ENCODE peak calls at places on chromosomes 16 and 17, in seven cellular contexts. K, R, I, U, Q, X and H are unnamed samples. For H3K9me3, the result is how much of the 10 kb centered on the place peaks cover.

GRCh38 chr16:50618238-50618918 is 62.7 kb downstream of the SNX20 start:
- DNase-seq in K (no peak), R (no peak), I (no peak), U (no peak), Q (no peak), X (no peak), H (no peak)

GRCh38 chr16:71746442-71747046 is 22.0 kb upstream of the PHLPP2 start:
- DNase-seq in K (peak), R (peak), I (peak), U (peak), Q (no peak), X (peak), H (peak)

GRCh38 chr17:29149431-29150064 is 30.6 kb downstream of the MYO18A start:
- DNase-seq in K (no peak), R (peak), I (no peak), U (no peak), Q (peak), X (peak), H (peak)

GRCh38 chr16:12184419-12184831 is 207.9 kb downstream of the SNX29 start:
- DNase-seq in K (no peak), R (no peak), I (no peak), U (peak), Q (no peak), X (no peak), H (no peak)

GRCh38 chr17:10633738-10634379 is 23.2 kb downstream of the MYH3 start:
- DNase-seq in K (no peak), R (no peak), I (no peak), U (no peak), Q (no peak), X (no peak), H (no peak)

GRCh38 chr16:86480444-86480843 is 29.9 kb upstream of the FOXF1 start:
- DNase-seq in K (no peak), R (no peak), I (no peak), U (no peak), Q (no peak), X (no peak), H (no peak)

GRCh38 chr16:89116341-89117238 is 22.9 kb downstream of the ACSF3 start:
- DNase-seq in K (no peak), R (no peak), I (no peak), U (no peak), Q (peak), X (no peak), H (no peak)

GRCh38 chr17:31308372-31308905 is 5.4 kb downstream of the EVI2B start:
- DNase-seq in K (no peak), R (no peak), I (no peak), U (no peak), Q (no peak), X (no peak), H (no peak)

GRCh38 chr16:49720225-49720624 is 135.7 kb downstream of the ZNF423 start:
- DNase-seq in K (no peak), R (no peak), I (no peak), U (no peak), Q (no peak), X (no peak), H (no peak)

GRCh38 chr16:77297996-77298637 is 98.9 kb downstream of the SYCE1L start:
- DNase-seq in K (no peak), R (no peak), I (peak), U (no peak), Q (no peak), X (no peak), H (no peak)

GRCh38 chr17:15381707-15382106 is 40.3 kb upstream of the TEKT3 start:
- DNase-seq in K (no peak), R (no peak), I (no peak), U (no peak), Q (no peak), X (peak), H (no peak)

GRCh38 chr17:35790826-35791225 is 4.6 kb downstream of the MMP28 start:
- DNase-seq in K (no peak), R (no peak), I (no peak), U (no peak), Q (no peak), X (no peak), H (no peak)

GRCh38 chr16:69093974-69094373 is 11.5 kb upstream of the HAS3 start:
- DNase-seq in K (no peak), R (no peak), I (no peak), U (no peak), Q (no peak), X (no peak), H (no peak)

GRCh38 chr17:62085511-62086408 is 20.7 kb upstream of the MED13 start:
- DNase-seq in K (no peak), R (peak), I (no peak), U (no peak), Q (no peak), X (peak), H (no peak)

GRCh38 chr17:10210151-10210574 is 11.8 kb upstream of the GAS7 start:
- DNase-seq in K (no peak), R (peak), I (no peak), U (no peak), Q (peak), X (peak), H (peak)

GRCh38 chr17:46038937-46039336 is 39.9 kb downstream of the STH start:
- DNase-seq in K (no peak), R (no peak), I (no peak), U (no peak), Q (no peak), X (no peak), H (no peak)

GRCh38 chr16:921321-921905 is 49.4 kb downstream of the LMF1 start:
- DNase-seq in K (no peak), R (no peak), I (no peak), U (peak), Q (peak), X (no peak), H (no peak)

GRCh38 chr16:61435356-61435755 is 600.9 kb downstream of the CDH8 start:
- DNase-seq in K (no peak), R (no peak), I (no peak), U (no peak), Q (no peak), X (no peak), H (no peak)

GRCh38 chr16:3793161-3793576 is 75.8 kb upstream of the TRAP1 start:
- DNase-seq in K (no peak), R (no peak), I (peak), U (no peak), Q (no peak), X (no peak), H (no peak)

GRCh38 chr16:72124148-72124547 is 30.5 kb downstream of the DHX38 start:
- DNase-seq in K (no peak), R (no peak), I (no peak), U (no peak), Q (no peak), X (no peak), H (no peak)

GRCh38 chr17:78601577-78602190 is 24.5 kb upstream of the DNAH17 start:
- DNase-seq in K (no peak), R (no peak), I (no peak), U (no peak), Q (peak), X (no peak), H (no peak)

GRCh38 chr17:39533891-39534290 is 72.6 kb downstream of the CDK12 start:
- DNase-seq in K (no peak), R (peak), I (no peak), U (no peak), Q (no peak), X (peak), H (no peak)

GRCh38 chr17:27671591-27671910 is 40.6 kb downstream of the LGALS9 start:
- DNase-seq in K (no peak), R (no peak), I (no peak), U (no peak), Q (no peak), X (no peak), H (no peak)

GRCh38 chr16:24062270-24062817 is 193.8 kb upstream of the CACNG3 start:
- DNase-seq in K (no peak), R (no peak), I (no peak), U (no peak), Q (no peak), X (no peak), H (no peak)

GRCh38 chr16:8583199-8583598 is 7.1 kb downstream of the TMEM114 start:
- DNase-seq in K (no peak), R (no peak), I (no peak), U (no peak), Q (no peak), X (peak), H (no peak)

GRCh38 chr17:17425005-17425404 is 51.8 kb upstream of the MED9 start:
- DNase-seq in K (no peak), R (no peak), I (no peak), U (no peak), Q (no peak), X (no peak), H (no peak)

GRCh38 chr17:27296427-27296979 is 2.6 kb downstream of the WSB1 start:
- DNase-seq in K (no peak), R (peak), I (peak), U (no peak), Q (no peak), X (peak), H (no peak)

GRCh38 chr17:16281351-16281750 is 64.3 kb downstream of the PIGL start:
- DNase-seq in K (no peak), R (peak), I (no peak), U (no peak), Q (no peak), X (peak), H (no peak)

GRCh38 chr16:69217433-69217832 is 30.5 kb downstream of the SNTB2 start:
- DNase-seq in K (no peak), R (peak), I (peak), U (no peak), Q (no peak), X (peak), H (no peak)

GRCh38 chr16:84088695-84089395 is 27.9 kb downstream of the MBTPS1 start:
- DNase-seq in K (no peak), R (no peak), I (no peak), U (no peak), Q (no peak), X (no peak), H (peak)

GRCh38 chr17:27315796-27316465 is 22.0 kb downstream of the WSB1 start:
- DNase-seq in K (no peak), R (no peak), I (no peak), U (no peak), Q (no peak), X (no peak), H (no peak)

GRCh38 chr17:28626818-28627217 is 12.8 kb upstream of the RSKR start:
- DNase-seq in K (no peak), R (no peak), I (no peak), U (no peak), Q (no peak), X (no peak), H (no peak)

GRCh38 chr16:64375386-64375980 is 746.4 kb downstream of the CDH11 start:
- DNase-seq in K (no peak), R (no peak), I (no peak), U (no peak), Q (no peak), X (peak), H (no peak)

GRCh38 chr16:49795513-49795912 is 60.4 kb downstream of the ZNF423 start:
- DNase-seq in K (no peak), R (no peak), I (no peak), U (peak), Q (no peak), X (no peak), H (no peak)

GRCh38 chr17:8019161-8019560 is 16.7 kb downstream of the GUCY2D start:
- DNase-seq in K (no peak), R (no peak), I (no peak), U (peak), Q (peak), X (no peak), H (no peak)

GRCh38 chr16:29974291-29975133 is 844 bp downstream of the TAOK2 start:
- DNase-seq in K (no peak), R (peak), I (peak), U (peak), Q (no peak), X (peak), H (no peak)

GRCh38 chr17:49438439-49438861 is 23.8 kb upstream of the PHB1 start:
- DNase-seq in K (no peak), R (no peak), I (no peak), U (peak), Q (no peak), X (no peak), H (no peak)

GRCh38 chr17:49436174-49436573 is 21.5 kb upstream of the PHB1 start:
- DNase-seq in K (no peak), R (no peak), I (no peak), U (no peak), Q (no peak), X (no peak), H (no peak)

GRCh38 chr17:49438885-49439284 is 24.2 kb upstream of the PHB1 start:
- DNase-seq in K (no peak), R (no peak), I (no peak), U (peak), Q (no peak), X (no peak), H (no peak)

GRCh38 chr17:49439305-49439672 is 24.6 kb upstream of the PHB1 start:
- DNase-seq in K (no peak), R (no peak), I (no peak), U (no peak), Q (no peak), X (no peak), H (no peak)

DNA sequence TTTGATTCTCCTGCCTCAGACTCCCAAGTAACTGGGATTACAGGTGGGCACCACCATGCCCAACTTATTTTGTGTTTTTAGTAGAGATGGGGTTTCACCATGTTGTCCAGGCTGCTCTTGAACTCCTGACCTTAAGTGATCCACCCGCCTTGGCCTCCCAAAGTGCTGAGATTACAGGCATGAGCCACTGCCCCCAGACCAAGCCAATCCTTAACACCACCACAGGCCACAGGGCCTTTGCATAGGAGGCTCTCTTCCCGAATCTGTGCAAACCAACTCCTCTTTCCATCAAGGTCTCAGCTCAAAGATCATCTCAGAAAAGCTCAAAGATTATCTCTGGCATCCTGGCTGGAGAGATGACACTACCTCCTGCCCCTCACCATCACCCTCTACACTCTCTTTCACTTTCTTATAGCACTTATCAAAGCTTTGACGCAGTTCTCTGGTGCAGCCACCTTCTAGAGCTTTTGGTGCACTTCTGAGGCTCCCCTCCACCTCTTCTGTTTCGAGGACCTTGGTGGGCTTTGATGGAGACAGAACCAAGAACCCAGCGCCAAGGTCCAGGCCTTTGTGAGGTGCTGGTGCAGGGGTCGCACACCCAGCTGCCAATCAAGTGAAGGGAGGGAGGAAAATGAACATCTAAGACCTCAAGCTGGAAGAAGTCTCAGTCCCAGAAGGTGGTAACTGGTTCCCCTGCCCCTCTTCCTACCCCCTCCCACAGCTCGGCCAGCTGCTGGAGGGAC is 23.2 kb upstream of the PHB1 start:
- DNase-seq in K (no peak), R (no peak), I (no peak), U (no peak), Q (no peak), X (no peak), H (no peak)
- H3K4me3 ChIP-seq in K (no peak), R (no peak), I (no peak), U (peak), Q (no peak), X (no peak), H (no peak)

DNA sequence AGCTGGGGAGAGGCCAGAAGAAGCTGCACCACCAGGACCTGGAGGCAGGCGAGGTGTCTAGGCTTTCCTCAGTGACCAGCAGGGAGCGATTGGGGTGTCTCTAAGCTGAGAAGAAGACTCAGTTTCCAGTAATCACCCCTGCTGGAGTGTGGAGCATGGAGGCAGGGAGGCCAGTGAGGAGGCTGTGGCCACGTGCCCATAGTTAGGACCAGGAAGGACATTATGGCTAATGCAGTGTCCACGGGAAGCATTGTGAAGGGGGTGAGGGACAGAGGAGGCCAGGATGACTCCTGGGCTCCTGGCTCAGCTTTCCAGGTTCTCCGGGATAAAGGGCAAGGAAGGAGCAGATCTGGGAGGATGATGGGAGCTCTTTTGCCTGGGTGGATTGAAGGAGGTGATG is 5.7 kb downstream of the KRT13 start:
- DNase-seq in K (no peak), R (no peak), I (no peak), U (no peak), Q (no peak), X (no peak), H (no peak)
- H3K9ac ChIP-seq in K (no peak), R (no peak), I (no peak), U (no peak), Q (no peak), X (no peak), H (no peak)

DNA sequence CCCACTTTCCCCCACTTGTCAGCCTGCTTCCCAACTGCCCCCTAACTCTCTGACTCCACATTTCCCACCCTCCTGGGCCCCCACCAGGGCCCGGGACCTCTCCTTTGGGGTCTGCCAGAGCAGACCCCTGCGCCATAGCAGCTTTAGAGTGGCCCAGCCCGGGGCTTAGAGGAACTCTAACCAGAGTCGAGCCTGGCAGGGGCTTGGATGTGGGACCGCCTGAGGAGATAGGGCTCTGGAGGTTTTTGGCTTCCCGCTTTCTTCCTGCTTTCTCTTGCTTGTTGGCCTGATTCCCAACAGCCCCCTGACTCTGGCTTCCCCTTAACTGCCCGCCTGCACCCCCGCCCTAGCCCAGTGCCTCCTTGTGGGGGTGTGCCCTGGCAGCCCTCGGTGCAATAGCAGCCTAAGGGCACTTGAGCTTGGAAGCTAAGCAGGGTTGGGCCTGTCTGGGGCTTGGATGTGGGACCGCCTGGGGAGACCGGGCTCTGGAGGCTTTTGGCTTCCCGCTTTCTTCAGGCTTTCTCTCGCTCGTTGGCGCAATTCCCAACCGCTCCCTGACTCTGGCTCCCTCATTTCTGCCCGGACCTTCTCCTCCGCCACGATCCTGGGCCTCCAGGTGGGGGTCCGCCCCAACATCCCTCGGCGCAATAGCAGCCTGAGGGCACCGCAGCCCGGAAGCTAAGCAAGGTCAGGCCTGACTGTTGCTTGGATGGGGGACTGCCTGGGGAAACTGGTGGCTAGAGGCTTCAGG is 2292.0 kb downstream of the TP53TG3F start:
- DNase-seq in K (no peak), R (no peak), I (no peak), U (no peak), Q (peak), X (no peak), H (no peak)
- H3K9me3 ChIP-seq in K (under half), R (under half), I (under half), U (under half), Q (under half), X (half or more), H (under half)

DNA sequence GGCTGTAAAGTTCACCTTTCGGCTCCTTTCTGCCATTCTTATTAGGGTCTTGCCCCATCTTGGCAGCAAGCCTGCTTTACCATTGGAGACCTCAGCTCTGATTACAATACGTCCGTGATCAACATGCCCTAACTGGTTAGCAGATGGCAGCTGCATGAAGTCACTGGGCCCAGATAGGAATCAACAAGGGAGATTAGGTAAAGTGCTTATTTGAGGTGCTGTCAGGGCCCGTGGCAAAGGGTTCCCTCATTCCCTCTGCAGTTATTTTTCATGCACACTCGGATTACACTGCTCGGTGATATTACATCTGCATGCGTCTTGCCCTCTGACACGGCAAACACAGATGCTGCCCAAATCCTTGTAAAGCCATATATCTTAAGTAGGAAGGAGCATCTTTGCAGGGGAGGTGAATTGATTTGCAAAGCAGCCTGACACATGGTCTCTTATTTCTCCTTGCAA is 649.0 kb downstream of the WWOX start:
- DNase-seq in K (no peak), R (no peak), I (no peak), U (no peak), Q (no peak), X (no peak), H (no peak)
- H3K4me3 ChIP-seq in K (no peak), R (no peak), I (no peak), U (no peak), Q (no peak), X (no peak), H (no peak)

GRCh38 chr17:80455784-80456183 is 20.6 kb downstream of the NPTX1 start:
- DNase-seq in K (no peak), R (no peak), I (no peak), U (peak), Q (no peak), X (no peak), H (no peak)
- H3K9ac ChIP-seq in K (no peak), R (peak), I (peak), U (no peak), Q (peak), X (no peak), H (no peak)